ENCODE peak calls at places on chromosomes 13 and 19, in five cellular contexts. W, B, E, K and I are unnamed samples.

GRCh38 chr19:6061420-6062130 is 48.7 kb downstream of the RFX2 start:
- DNase-seq in W (no peak), B (no peak), E (no peak), K (no peak), I (no peak)

GRCh38 chr13:48624016-48624415 is 29.7 kb upstream of the CYSLTR2 start:
- DNase-seq in W (no peak), B (no peak), E (no peak), K (no peak), I (no peak)

GRCh38 chr13:31957772-31958171 is 73.8 kb upstream of the FRY start:
- DNase-seq in W (no peak), B (no peak), E (no peak), K (no peak), I (no peak)

GRCh38 chr13:51818771-51819511 is 15.0 kb upstream of the DHRS12 start:
- DNase-seq in W (no peak), B (no peak), E (peak; percentile 53), K (peak; percentile 79), I (no peak)

GRCh38 chr19:12778020-12778904 is 2.9 kb upstream of the HOOK2 start:
- DNase-seq in W (no peak), B (peak; percentile 70), E (peak; percentile 75), K (peak; percentile 83), I (peak; percentile 79)

GRCh38 chr13:99425485-99426341 is 75.6 kb upstream of the TM9SF2 start:
- DNase-seq in W (no peak), B (peak; percentile 84), E (no peak), K (no peak), I (peak; percentile 65)

GRCh38 chr19:2775556-2776430 is 7.3 kb downstream of the SGTA start:
- DNase-seq in W (peak; percentile 88), B (peak; percentile 75), E (peak; percentile 35), K (peak; percentile 70), I (peak; percentile 70)

GRCh38 chr19:17767559-17767958 is 16.3 kb downstream of the FCHO1 start:
- DNase-seq in W (no peak), B (no peak), E (no peak), K (no peak), I (no peak)

GRCh38 chr13:111367340-111367739 is 46.9 kb downstream of the TEX29 start:
- DNase-seq in W (no peak), B (no peak), E (no peak), K (no peak), I (no peak)

GRCh38 chr19:42563352-42564210 is 31.1 kb downstream of the CEACAM8 start:
- DNase-seq in W (peak; percentile 39), B (no peak), E (peak; percentile 39), K (no peak), I (peak; percentile 67)

GRCh38 chr13:93140912-93141311 is 85.7 kb upstream of the GPC6 start:
- DNase-seq in W (no peak), B (no peak), E (no peak), K (no peak), I (no peak)

GRCh38 chr13:95552539-95553270 is at the start of gene CLDN10:
- DNase-seq in W (no peak), B (no peak), E (no peak), K (no peak), I (no peak)

GRCh38 chr13:114272977-114273376 is 8.4 kb upstream of the UPF3A start:
- DNase-seq in W (no peak), B (no peak), E (no peak), K (no peak), I (no peak)

GRCh38 chr13:110305544-110305943 is 1.4 kb downstream of the COL4A1 start:
- DNase-seq in W (no peak), B (no peak), E (no peak), K (no peak), I (no peak)

DNA sequence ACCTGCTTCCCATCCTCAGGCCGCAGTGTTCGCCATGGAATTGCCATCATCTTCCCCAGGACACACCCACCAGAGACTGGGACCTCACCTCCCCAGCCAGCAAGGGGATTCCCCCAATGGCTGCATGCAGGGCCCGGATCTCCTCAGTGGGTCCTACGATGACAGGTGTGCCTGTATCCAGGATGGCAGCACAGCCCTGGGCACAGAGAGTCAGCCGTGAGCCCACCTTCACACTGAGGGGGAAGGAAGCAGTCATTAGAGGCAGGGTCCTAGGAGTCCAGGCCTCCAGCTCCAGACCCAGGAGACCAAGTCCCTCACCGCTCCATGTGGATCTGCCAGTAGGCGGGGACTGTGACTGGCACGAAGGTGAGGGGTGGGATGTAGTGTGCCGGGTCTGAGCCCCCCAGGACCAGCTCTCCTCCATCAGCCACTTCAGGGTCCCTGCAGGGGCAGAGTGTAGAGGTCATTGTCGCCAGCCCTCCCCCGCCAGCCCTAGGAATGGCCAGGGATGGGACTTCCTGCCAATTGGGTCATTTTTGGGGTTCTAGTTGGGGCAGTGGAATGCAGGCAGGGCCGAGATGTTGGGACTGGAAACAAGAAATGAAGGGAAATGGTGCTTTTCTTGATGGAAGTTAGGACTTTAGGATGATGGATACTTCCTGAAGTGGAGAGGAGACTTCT is 5.7 kb upstream of the KCNC3 start:
- DNase-seq in W (no peak), B (no peak), E (no peak), K (peak; percentile 48), I (peak; percentile 27)
- TF ChIP-seq CTCF in W (no peak), B (no peak), E (no peak), K (no peak), I (no peak)

DNA sequence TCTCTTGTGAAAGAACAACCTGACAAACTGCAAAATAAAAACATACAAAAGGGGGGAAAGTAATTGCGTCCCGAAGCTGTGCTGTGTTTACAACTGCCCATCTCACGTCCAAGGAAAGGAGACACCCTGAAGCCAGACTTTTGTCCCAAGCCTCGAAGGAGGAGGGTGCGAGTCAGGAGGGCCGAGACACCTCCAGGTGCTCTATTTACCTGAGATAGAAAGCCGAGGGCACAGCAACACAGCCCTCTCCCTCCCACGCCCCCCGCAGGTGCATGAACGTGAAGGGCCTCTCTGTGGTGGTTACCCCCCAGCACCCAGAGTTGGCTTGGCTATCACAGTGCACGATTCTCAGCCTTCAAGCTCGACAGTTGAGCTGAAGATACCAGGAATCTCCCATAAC is 33.2 kb downstream of the NLRP13 start:
- DNase-seq in W (no peak), B (no peak), E (no peak), K (no peak), I (no peak)
- H3K4me3 ChIP-seq in W (no peak overlapping the region), B (no peak overlapping the region), E (no peak overlapping the region), K (no peak overlapping the region), I (no peak overlapping the region)

DNA sequence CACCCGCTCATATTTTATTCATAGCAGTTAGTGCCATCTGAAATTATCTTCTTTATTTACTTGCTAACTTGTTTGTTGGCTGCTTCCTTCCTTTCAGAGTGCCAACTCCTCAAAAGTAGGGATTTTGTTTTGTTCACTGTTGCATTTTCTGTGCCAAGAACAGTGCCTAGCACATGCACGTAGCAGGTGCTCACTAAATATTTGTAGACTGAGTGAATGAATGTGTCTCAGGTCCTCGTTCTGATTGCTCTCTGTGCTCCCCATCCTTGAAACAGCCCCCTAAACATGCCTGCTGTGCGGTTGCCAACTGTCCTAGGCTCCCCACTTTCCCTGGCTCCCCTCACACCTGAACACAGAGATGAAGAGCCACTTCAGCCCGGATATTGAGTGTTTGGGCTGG is 1.5 kb downstream of the GIPC1 start:
- DNase-seq in W (no peak), B (no peak), E (no peak), K (no peak), I (no peak)
- H3K4me1 ChIP-seq in W (peaks cover 37% of the 10 kb centered on the region), B (peaks cover 6% of the 10 kb centered on the region), E (peaks cover 8% of the 10 kb centered on the region), K (peaks cover 11% of the 10 kb centered on the region), I (peaks cover 51% of the 10 kb centered on the region)

GRCh38 chr13:50126378-50127016 is 111.3 kb downstream of the KCNRG start:
- DNase-seq in W (peak; percentile 27), B (peak; percentile 39), E (peak; percentile 58), K (peak; percentile 56), I (peak; percentile 64)

GRCh38 chr13:50125556-50126377 is 110.5 kb downstream of the KCNRG start:
- DNase-seq in W (peak; percentile 80), B (peak; percentile 91), E (peak; percentile 80), K (peak; percentile 98), I (peak; percentile 97)

GRCh38 chr13:50127726-50128291 is 112.6 kb downstream of the KCNRG start:
- DNase-seq in W (no peak), B (no peak), E (no peak), K (no peak), I (peak; percentile 30)

GRCh38 chr13:50128406-50129048 is 113.3 kb downstream of the KCNRG start:
- DNase-seq in W (no peak), B (no peak), E (no peak), K (no peak), I (no peak)

GRCh38 chr13:50127017-50127725 is 111.9 kb downstream of the KCNRG start:
- DNase-seq in W (no peak), B (peak; percentile 65), E (peak; percentile 50), K (peak; percentile 71), I (peak; percentile 72)
- TF ChIP-seq CTCF in W (no peak), B (no peak), E (no peak), K (no peak), I (no peak)

DNA sequence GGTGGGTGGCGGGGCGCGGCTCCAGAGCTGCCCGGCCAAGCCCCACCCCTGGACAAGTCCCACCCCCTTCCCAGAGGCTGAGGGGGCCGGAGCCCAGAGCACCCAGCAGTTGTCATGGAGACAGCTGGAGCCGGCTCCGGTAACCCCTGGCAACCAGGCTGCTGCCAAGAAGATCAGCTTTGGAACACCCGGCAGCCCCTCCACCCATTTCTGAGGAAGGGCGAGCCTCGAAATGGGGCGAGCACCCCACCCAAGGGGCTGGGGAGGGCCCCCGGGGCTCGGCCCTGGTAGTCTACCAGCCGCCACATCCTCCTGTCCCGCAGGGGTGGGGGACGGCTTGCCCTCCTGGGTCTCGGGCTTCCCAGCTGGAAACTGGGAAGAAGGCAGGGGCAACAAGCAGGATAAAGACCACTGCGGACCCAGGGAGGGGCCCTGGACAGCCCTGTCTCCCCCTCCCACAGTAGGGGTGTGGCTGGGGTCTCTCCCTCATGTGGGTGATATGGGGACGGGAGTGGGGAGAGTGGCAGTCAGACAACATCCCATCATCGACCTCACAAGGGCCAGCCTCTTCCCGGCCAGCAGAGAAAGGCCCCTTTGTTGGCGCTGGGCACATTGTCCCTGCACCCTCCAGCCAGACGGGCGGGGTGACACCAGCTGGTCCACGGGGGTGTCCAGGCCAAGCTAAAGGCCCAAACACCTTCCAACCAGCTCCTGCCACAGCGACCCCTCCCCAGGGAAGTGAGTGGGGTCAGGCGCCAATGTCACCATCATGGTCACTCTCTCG is 1.5 kb downstream of the CERS1 start:
- DNase-seq in W (no peak), B (no peak), E (peak; percentile 35), K (no peak), I (no peak)
- H3K4me3 ChIP-seq in W (peak overlapping the region; percentile 75), B (peak overlapping the region; percentile 47), E (peak overlapping the region; percentile 47), K (peak overlapping the region; percentile 66), I (no peak overlapping the region)

GRCh38 chr19:730382-730668 is 20.6 kb upstream of the MISP start:
- DNase-seq in W (no peak), B (no peak), E (no peak), K (no peak), I (no peak)

GRCh38 chr19:726993-727956 is 18.5 kb downstream of the PALM start:
- DNase-seq in W (no peak), B (no peak), E (no peak), K (no peak), I (no peak)

GRCh38 chr19:725461-726089 is 16.8 kb downstream of the PALM start:
- DNase-seq in W (no peak), B (no peak), E (no peak), K (no peak), I (no peak)

GRCh38 chr19:729564-730381 is 21.0 kb downstream of the PALM start:
- DNase-seq in W (no peak), B (no peak), E (no peak), K (no peak), I (no peak)

DNA sequence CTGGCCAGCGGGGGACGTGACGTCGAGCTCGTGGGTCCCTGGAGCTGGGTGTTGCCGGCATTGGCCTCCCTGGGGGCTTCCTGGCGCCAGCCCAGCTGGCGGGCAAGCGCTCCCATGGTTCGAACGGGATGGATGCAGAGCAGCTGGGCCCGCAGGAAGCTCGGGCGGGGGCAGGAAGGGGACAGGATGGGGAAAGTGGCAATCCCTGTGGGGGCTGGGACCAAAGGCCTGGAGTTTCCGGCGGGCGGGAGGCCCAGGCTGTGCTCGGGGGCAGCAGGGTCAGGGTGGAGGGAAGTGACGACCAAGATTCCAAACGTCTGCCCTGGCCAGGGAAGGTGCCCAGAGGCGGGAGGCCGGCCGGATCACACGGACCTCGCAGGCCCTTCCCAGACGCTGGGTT is 19.3 kb downstream of the PALM start:
- DNase-seq in W (no peak), B (no peak), E (no peak), K (peak; percentile 91), I (no peak)
- H3K4me1 ChIP-seq in W (peaks cover 5% of the 10 kb centered on the region), B (no peaks in the 10 kb centered on the region), E (no peaks in the 10 kb centered on the region), K (no peaks in the 10 kb centered on the region), I (no peaks in the 10 kb centered on the region)